ENCODE peak calls at places on chromosome 3, in four cellular contexts. J is cardiac fibroblast, K is RWPE2, I is GM13976. W is an unnamed sample.

GRCh38 chr3:136195258-136196063 is 674 bp downstream of the MSL2 start:
- DNase-seq in J (peak), K (peak), I (peak), W (peak)

GRCh38 chr3:34046154-34046553 is 247.7 kb downstream of the PDCD6IP start:
- DNase-seq in J (no peak), K (no peak), I (no peak), W (no peak)

GRCh38 chr3:156303316-156303715 is 182.9 kb downstream of the KCNAB1 start:
- DNase-seq in J (no peak), K (no peak), I (no peak), W (no peak)

GRCh38 chr3:10366681-10367101 is 45.8 kb upstream of the SEC13 start:
- DNase-seq in J (peak), K (peak), I (no peak), W (peak)

GRCh38 chr3:98839846-98840245 is 61.6 kb downstream of the DCBLD2 start:
- DNase-seq in J (peak), K (no peak), I (no peak), W (peak)

GRCh38 chr3:193452338-193452737 is 73.8 kb upstream of the ATP13A5 start:
- DNase-seq in J (peak), K (no peak), I (no peak), W (peak)

GRCh38 chr3:187291512-187292132 is at the start of gene MASP1:
- DNase-seq in J (no peak), K (no peak), I (no peak), W (no peak)

GRCh38 chr3:122403489-122403888 is 12.4 kb downstream of the WDR5B start:
- DNase-seq in J (peak), K (no peak), I (no peak), W (peak)

GRCh38 chr3:83216919-83217594 is 1455.6 kb upstream of the GBE1 start:
- DNase-seq in J (no peak), K (no peak), I (no peak), W (no peak)

GRCh38 chr3:43004282-43004681 is 25.2 kb downstream of the GASK1A start:
- DNase-seq in J (peak), K (no peak), I (no peak), W (peak)

GRCh38 chr3:170023165-170023564 is 14.6 kb upstream of the GPR160 start:
- DNase-seq in J (no peak), K (no peak), I (no peak), W (no peak)

GRCh38 chr3:14678015-14678503 is 3.1 kb downstream of the C3orf20 start:
- DNase-seq in J (no peak), K (no peak), I (no peak), W (no peak)

GRCh38 chr3:178593786-178594185 is 57.5 kb downstream of the KCNMB2 start:
- DNase-seq in J (no peak), K (no peak), I (no peak), W (no peak)

GRCh38 chr3:133924041-133924440 is 28.4 kb upstream of the RAB6B start:
- DNase-seq in J (peak), K (no peak), I (no peak), W (no peak)

GRCh38 chr3:111069974-111070751 is 1.5 kb upstream of the NECTIN3 start:
- DNase-seq in J (peak), K (no peak), I (no peak), W (peak)

GRCh38 chr3:43926073-43926472 is 235.3 kb downstream of the ABHD5 start:
- DNase-seq in J (no peak), K (no peak), I (no peak), W (no peak)

GRCh38 chr3:181710581-181711255 is 1.0 kb upstream of the SOX2 start:
- DNase-seq in J (no peak), K (no peak), I (no peak), W (no peak)

GRCh38 chr3:195823998-195824397 is 12.3 kb upstream of the MUC4 start:
- DNase-seq in J (no peak), K (no peak), I (no peak), W (no peak)

GRCh38 chr3:129182390-129183180 is 1.1 kb downstream of the CNBP start:
- DNase-seq in J (peak), K (no peak), I (no peak), W (peak)

GRCh38 chr3:12193485-12194165 is 34.9 kb upstream of the TIMP4 start:
- DNase-seq in J (peak), K (peak), I (peak), W (peak)

GRCh38 chr3:52355526-52355925 is 39.4 kb downstream of the DNAH1 start:
- DNase-seq in J (no peak), K (no peak), I (no peak), W (no peak)

GRCh38 chr3:12235691-12236090 is 53.2 kb upstream of the PPARG start:
- DNase-seq in J (peak), K (no peak), I (no peak), W (peak)

GRCh38 chr3:179957264-179957845 is 79.4 kb downstream of the PEX5L start:
- DNase-seq in J (no peak), K (no peak), I (no peak), W (no peak)

GRCh38 chr3:47348411-47349154 is 32.2 kb upstream of the PTPN23 start:
- DNase-seq in J (no peak), K (no peak), I (no peak), W (no peak)

GRCh38 chr3:177538743-177539730 is 341.8 kb upstream of the TBL1XR1 start:
- DNase-seq in J (peak), K (no peak), I (no peak), W (no peak)

GRCh38 chr3:58560771-58561311 is 16.4 kb downstream of the FAM107A start:
- DNase-seq in J (peak), K (no peak), I (no peak), W (peak)
- TF ChIP-seq CTCF in J (peak), K (peak), I (no peak), W (peak)

DNA sequence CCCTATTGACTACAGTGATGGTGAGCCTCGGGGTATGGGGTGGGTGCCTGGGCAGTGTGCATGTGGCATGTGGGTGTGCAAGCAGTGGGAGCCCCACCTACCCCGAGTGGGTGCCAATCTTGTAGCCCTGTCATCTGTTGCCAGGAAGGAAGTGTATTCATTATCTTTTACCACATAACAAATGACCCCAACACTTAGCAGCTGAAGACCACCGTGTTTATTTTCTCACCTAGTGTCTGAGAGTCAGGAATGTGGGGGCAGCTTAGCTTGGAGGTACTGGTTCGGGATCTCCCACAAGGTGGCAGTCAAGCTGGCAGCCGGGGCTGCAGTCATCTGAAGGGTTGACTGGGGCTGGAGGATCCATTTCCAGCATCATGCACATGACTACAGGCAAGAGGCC is 21.7 kb downstream of the XYLB start:
- DNase-seq in J (no peak), K (no peak), I (no peak), W (no peak)
- TF ChIP-seq CTCF in J (peak), K (no peak), I (no peak), W (no peak)

GRCh38 chr3:23314981-23315805 is 112.1 kb downstream of the UBE2E2 start:
- DNase-seq in J (peak), K (no peak), I (no peak), W (peak)
- TF ChIP-seq CTCF in J (no peak), K (no peak), I (no peak), W (no peak)

GRCh38 chr3:38662544-38662943 is 13.1 kb upstream of the SCN5A start:
- DNase-seq in J (peak), K (no peak), I (no peak), W (peak)
- TF ChIP-seq CTCF in J (peak), K (peak), I (no peak), W (peak)